ENCODE peak calls at places on chromosomes 12 and 14, in four cellular contexts. W is GM12865, A is esophagus squamous epithelium, O is NCI-H2029 treated with DMSO at 0.1 percent for 48 hours. K is an unnamed sample.

GRCh38 chr14:35416108-35416750 is 11.7 kb upstream of the NFKBIA start:
- DNase-seq in W (peak), A (no peak), O (no peak), K (no peak)

GRCh38 chr12:4148418-4149056 is 125.0 kb upstream of the CCND2 start:
- DNase-seq in W (peak), A (peak), O (no peak), K (no peak)

GRCh38 chr12:69002969-69003368 is 70.0 kb upstream of the CPM start:
- DNase-seq in W (no peak), A (no peak), O (no peak), K (no peak)

GRCh38 chr14:57692671-57693070 is 173.2 kb downstream of the SLC35F4 start:
- DNase-seq in W (peak), A (no peak), O (peak), K (peak)

GRCh38 chr12:106994579-106995220 is 7.8 kb upstream of the MTERF2 start:
- DNase-seq in W (no peak), A (no peak), O (no peak), K (no peak)

GRCh38 chr14:32010561-32011188 is 66.4 kb upstream of the ARHGAP5 start:
- DNase-seq in W (no peak), A (no peak), O (no peak), K (no peak)

GRCh38 chr12:52496590-52497071 is 3.6 kb upstream of the KRT6A start:
- DNase-seq in W (no peak), A (no peak), O (peak), K (no peak)

GRCh38 chr12:92668739-92669138 is 34.0 kb upstream of the PLEKHG7 start:
- DNase-seq in W (no peak), A (no peak), O (no peak), K (no peak)

GRCh38 chr12:93536111-93536765 is 36.2 kb upstream of the SOCS2 start:
- DNase-seq in W (no peak), A (no peak), O (no peak), K (no peak)

K was measured in pulmonary artery endothelial cell.